ENCODE peak calls at places on chromosomes 5 and 9, in nine cellular contexts. Y is pancreas; O is GM20000; C is MCF 10A; V is spleen; L is tibial nerve; P is A549; N is CD8-positive, alpha-beta T cell; Q is natural killer cell. M is an unnamed sample.

GRCh38 chr9:134390537-134390936 is 64.3 kb downstream of the RXRA start:
- DNase-seq in V (peak; percentile 92), N (peak; percentile 43), Y (no peak), L (no peak), O (peak; percentile 83), C (no peak), P (no peak), Q (peak; percentile 56), M (no peak)

GRCh38 chr9:80951675-80952074 is 737.7 kb downstream of the TLE1 start:
- DNase-seq in C (peak; percentile 87), Q (no peak), L (no peak), Y (no peak), P (no peak), O (no peak), V (no peak), N (no peak), M (no peak)

GRCh38 chr5:179558912-179559279 is 8.5 kb downstream of the RUFY1 start:
- DNase-seq in V (peak; percentile 80), N (no peak), O (no peak), C (peak; percentile 66), Y (peak; percentile 59), Q (no peak), P (peak; percentile 69), L (no peak), M (no peak)

GRCh38 chr5:111697215-111697614 is 59.8 kb downstream of the NREP start:
- DNase-seq in Y (no peak), O (no peak), L (no peak), Q (no peak), P (no peak), N (no peak), C (peak; percentile 72), V (no peak), M (no peak)

GRCh38 chr5:20572560-20572959 is 584.6 kb upstream of the CDH18 start:
- DNase-seq in V (no peak), Q (no peak), L (no peak), C (peak; percentile 88), N (no peak), P (peak; percentile 21), O (no peak), Y (no peak), M (no peak)

GRCh38 chr5:142275496-142275895 is 49.3 kb downstream of the SPRY4 start:
- DNase-seq in O (no peak), Q (no peak), L (no peak), N (no peak), P (no peak), Y (no peak), C (peak; percentile 71), V (no peak), M (no peak)

GRCh38 chr9:35756275-35756742 is 2.2 kb upstream of the MSMP start:
- DNase-seq in N (peak; percentile 70), P (no peak), O (no peak), C (no peak), Q (peak; percentile 59), V (peak; percentile 92), Y (peak; percentile 89), L (no peak), M (no peak)

GRCh38 chr5:112401924-112402323 is 17.2 kb downstream of the EPB41L4A start:
- DNase-seq in Q (no peak), V (no peak), Y (no peak), L (no peak), N (no peak), P (no peak), O (no peak), C (no peak), M (no peak)

GRCh38 chr5:160970605-160971191 is 118.7 kb upstream of the ATP10B start:
- DNase-seq in L (no peak), Y (no peak), P (no peak), N (no peak), O (no peak), Q (no peak), V (no peak), C (peak; percentile 18), M (no peak)

GRCh38 chr5:142057697-142058056 is 44.9 kb upstream of the GNPDA1 start:
- DNase-seq in O (no peak), L (no peak), C (peak; percentile 48), N (no peak), Q (no peak), P (no peak), Y (no peak), V (no peak), M (no peak)

GRCh38 chr5:24505291-24505690 is 139.5 kb downstream of the CDH10 start:
- DNase-seq in L (no peak), C (no peak), V (no peak), N (no peak), P (no peak), Y (no peak), Q (no peak), O (no peak), M (no peak)

GRCh38 chr9:83934569-83935275 is 13.5 kb upstream of the KIF27 start:
- DNase-seq in O (no peak), V (no peak), C (peak; percentile 86), Y (no peak), P (no peak), Q (no peak), N (no peak), L (no peak), M (no peak)

DNA sequence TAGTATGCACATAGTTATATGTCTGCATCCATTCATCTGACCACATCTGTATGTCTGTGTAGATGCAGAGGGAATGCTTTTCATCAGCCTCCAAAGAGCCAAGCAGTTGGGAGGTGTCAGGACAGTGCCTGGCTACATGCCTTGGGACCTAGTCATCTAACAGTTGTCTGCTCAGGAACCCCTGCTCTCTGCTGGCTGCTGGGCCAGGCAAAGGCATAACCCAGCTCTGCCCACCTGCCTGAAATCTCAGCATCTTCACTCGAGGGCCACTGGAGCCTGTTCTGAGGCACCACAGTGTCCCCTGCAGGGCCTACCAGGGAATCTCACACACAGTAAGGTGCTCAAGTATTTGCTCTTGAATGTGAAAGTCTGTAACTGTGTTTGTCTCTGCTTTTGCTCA is 3.7 kb downstream of the C9orf50 start:
- DNase-seq in N (no peak), V (no peak), Y (no peak), P (peak; percentile 72), L (no peak), C (peak; percentile 53), O (no peak), Q (no peak), M (no peak)
- TF ChIP-seq CTCF in N (no peak), V (no peak), Y (no peak), P (peak; percentile 89), L (peak; percentile 7), C (peak; percentile 37), O (peak; percentile 18), Q (no peak), M (peak; percentile 46)

GRCh38 chr9:126155756-126156664 is 170.6 kb upstream of the MVB12B start:
- DNase-seq in V (peak; percentile 41), P (no peak), N (no peak), Y (no peak), Q (no peak), L (no peak), C (no peak), O (no peak), M (no peak)

GRCh38 chr9:126154182-126154827 is 172.3 kb upstream of the MVB12B start:
- DNase-seq in N (no peak), P (no peak), O (no peak), V (peak; percentile 37), Y (no peak), C (no peak), Q (no peak), L (no peak), M (no peak)

GRCh38 chr9:126156898-126157297 is 169.7 kb upstream of the MVB12B start:
- DNase-seq in Q (no peak), P (no peak), L (no peak), Y (no peak), N (no peak), O (no peak), C (no peak), V (peak; percentile 35), M (no peak)

GRCh38 chr9:126153382-126153781 is 173.2 kb upstream of the MVB12B start:
- DNase-seq in V (no peak), P (no peak), O (no peak), L (no peak), Q (no peak), C (no peak), N (no peak), Y (no peak), M (no peak)

DNA sequence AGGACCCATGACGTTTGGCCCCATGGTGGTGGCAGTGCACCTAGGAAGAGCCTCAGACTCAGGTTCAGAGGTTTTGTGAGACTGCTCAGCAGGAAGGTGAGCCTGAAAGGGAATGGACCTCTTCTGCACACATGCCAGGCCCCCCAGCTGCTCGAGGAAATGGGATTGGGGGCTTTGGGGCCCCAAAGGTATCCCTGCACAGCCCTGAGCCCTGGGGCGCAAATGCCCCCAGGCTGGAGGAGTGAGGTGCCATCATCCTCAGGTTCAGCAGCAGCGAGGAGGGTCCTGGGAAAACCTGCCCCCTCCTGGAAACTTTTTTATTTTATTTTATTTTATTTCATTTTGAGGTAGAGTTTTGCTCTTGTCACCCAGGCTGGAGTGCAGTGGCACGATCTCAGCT is 171.8 kb upstream of the MVB12B start:
- DNase-seq in Q (no peak), O (no peak), N (no peak), P (no peak), C (no peak), L (no peak), Y (no peak), V (peak; percentile 32), M (no peak)
- TF ChIP-seq CTCF in Q (no peak), O (no peak), N (no peak), P (no peak), C (no peak), L (no peak), Y (no peak), V (no peak), M (no peak)

GRCh38 chr5:989961-990530 is 18.6 kb upstream of the NKD2 start:
- DNase-seq in P (no peak), V (no peak), N (no peak), L (no peak), C (no peak), Y (no peak), O (no peak), Q (peak; percentile 10), M (no peak)
- TF ChIP-seq CTCF in P (no peak), V (peak; percentile 35), N (no peak), L (peak; percentile 65), C (no peak), Y (no peak), O (no peak), Q (no peak), M (no peak)

GRCh38 chr9:125558453-125559084 is 148.4 kb downstream of the MAPKAP1 start:
- DNase-seq in O (peak; percentile 72), V (no peak), Y (no peak), C (peak; percentile 77), Q (peak; percentile 25), N (peak; percentile 22), L (peak; percentile 21), P (peak; percentile 74), M (peak; percentile 34)
- TF ChIP-seq CTCF in O (peak; percentile 68), V (peak; percentile 76), Y (peak; percentile 80), C (peak; percentile 88), Q (peak; percentile 73), N (peak; percentile 76), L (peak; percentile 63), P (peak; percentile 82), M (peak; percentile 95)

DNA sequence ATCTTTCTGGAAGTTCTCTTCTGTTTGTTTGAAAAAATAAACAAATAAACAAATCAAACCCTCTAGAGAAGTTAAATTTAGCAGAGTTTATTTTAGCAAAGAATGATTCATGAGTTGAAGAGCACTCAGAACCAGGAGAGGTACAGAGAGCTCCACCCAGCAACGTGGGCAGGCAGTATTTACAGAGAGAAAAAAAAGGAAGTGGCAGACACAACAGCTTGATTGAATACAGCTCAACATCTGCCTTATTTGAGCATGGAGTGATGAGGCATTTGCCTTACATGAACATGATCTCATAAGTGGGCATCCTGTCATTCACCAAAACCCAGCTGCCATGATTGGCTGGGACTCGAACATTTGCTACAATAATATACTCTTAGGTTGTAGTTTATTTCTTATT is 381.6 kb upstream of the ADAMTS16 start:
- DNase-seq in N (no peak), O (no peak), Q (no peak), V (no peak), L (no peak), P (no peak), C (no peak), Y (no peak), M (no peak)
- TF ChIP-seq CTCF in N (no peak), O (no peak), Q (no peak), V (no peak), L (no peak), P (no peak), C (no peak), Y (no peak), M (no peak)